ENCODE peak calls at places on chromosomes 1 and 21, in ten cellular contexts. One of them, this sample, is unnamed.
A peak's percentile ranks its signal among the peaks of the same experiment; 100 is the strongest.

GRCh38 chr1:113109908-113110554 is 37.0 kb downstream of the LRIG2 start:
- DNase-seq in cerebellar nuclear complex: no peak
- DNase-seq in activated CD4-positive, alpha-beta T cell treated with anti-CD3 and anti-CD28 coated beads, Interleukin-2, amount 50 U/mL, for 4 hours: no peak
- DNase-seq in NCI-H524: peak; percentile 20
- DNase-seq in IMR-90: peak; percentile 98
- DNase-seq in HT-29: no peak
- DNase-seq in Right ventricle myocardium inferior: no peak
- DNase-seq in memory B cell: no peak
- DNase-seq in kidney tubule cell: peak; percentile 7
- DNase-seq in RPMI7951: peak; percentile 90
- DNase-seq in this sample: no peak

GRCh38 chr1:71510725-71511124 is 429.9 kb upstream of the ZRANB2 start:
- DNase-seq in kidney tubule cell: no peak
- DNase-seq in memory B cell: no peak
- DNase-seq in cerebellar nuclear complex: no peak
- DNase-seq in IMR-90: no peak
- DNase-seq in RPMI7951: no peak
- DNase-seq in Right ventricle myocardium inferior: no peak
- DNase-seq in NCI-H524: no peak
- DNase-seq in activated CD4-positive, alpha-beta T cell treated with anti-CD3 and anti-CD28 coated beads, Interleukin-2, amount 50 U/mL, for 4 hours: no peak
- DNase-seq in HT-29: no peak
- DNase-seq in this sample: no peak

GRCh38 chr21:38349111-38349746 is 92.4 kb downstream of the KCNJ15 start:
- DNase-seq in NCI-H524: peak; percentile 98
- DNase-seq in Right ventricle myocardium inferior: no peak
- DNase-seq in cerebellar nuclear complex: no peak
- DNase-seq in memory B cell: no peak
- DNase-seq in kidney tubule cell: peak; percentile 48
- DNase-seq in RPMI7951: peak; percentile 79
- DNase-seq in activated CD4-positive, alpha-beta T cell treated with anti-CD3 and anti-CD28 coated beads, Interleukin-2, amount 50 U/mL, for 4 hours: no peak
- DNase-seq in HT-29: no peak
- DNase-seq in IMR-90: peak; percentile 6
- DNase-seq in this sample: no peak

GRCh38 chr1:221161571-221162041 is 282.4 kb downstream of the HLX start:
- DNase-seq in cerebellar nuclear complex: no peak
- DNase-seq in Right ventricle myocardium inferior: no peak
- DNase-seq in RPMI7951: no peak
- DNase-seq in memory B cell: no peak
- DNase-seq in kidney tubule cell: peak; percentile 15
- DNase-seq in HT-29: no peak
- DNase-seq in NCI-H524: no peak
- DNase-seq in activated CD4-positive, alpha-beta T cell treated with anti-CD3 and anti-CD28 coated beads, Interleukin-2, amount 50 U/mL, for 4 hours: no peak
- DNase-seq in IMR-90: peak; percentile 13
- DNase-seq in this sample: no peak

GRCh38 chr1:178563099-178563820 is 50.4 kb downstream of the TEX35 start:
- DNase-seq in IMR-90: no peak
- DNase-seq in Right ventricle myocardium inferior: no peak
- DNase-seq in HT-29: no peak
- DNase-seq in RPMI7951: no peak
- DNase-seq in memory B cell: no peak
- DNase-seq in NCI-H524: no peak
- DNase-seq in kidney tubule cell: no peak
- DNase-seq in activated CD4-positive, alpha-beta T cell treated with anti-CD3 and anti-CD28 coated beads, Interleukin-2, amount 50 U/mL, for 4 hours: no peak
- DNase-seq in cerebellar nuclear complex: no peak
- DNase-seq in this sample: no peak

GRCh38 chr1:31934706-31935629 is 3.2 kb downstream of the PTP4A2 start:
- DNase-seq in IMR-90: peak; percentile 70
- DNase-seq in RPMI7951: peak; percentile 46
- DNase-seq in NCI-H524: peak; percentile 41
- DNase-seq in memory B cell: no peak
- DNase-seq in cerebellar nuclear complex: no peak
- DNase-seq in activated CD4-positive, alpha-beta T cell treated with anti-CD3 and anti-CD28 coated beads, Interleukin-2, amount 50 U/mL, for 4 hours: no peak
- DNase-seq in Right ventricle myocardium inferior: no peak
- DNase-seq in HT-29: peak; percentile 54
- DNase-seq in kidney tubule cell: peak; percentile 48
- DNase-seq in this sample: no peak

GRCh38 chr1:212218911-212219310 is 66.3 kb upstream of the PPP2R5A start:
- DNase-seq in RPMI7951: peak; percentile 83
- DNase-seq in cerebellar nuclear complex: no peak
- DNase-seq in HT-29: no peak
- DNase-seq in kidney tubule cell: peak; percentile 96
- DNase-seq in IMR-90: peak; percentile 89
- DNase-seq in NCI-H524: no peak
- DNase-seq in activated CD4-positive, alpha-beta T cell treated with anti-CD3 and anti-CD28 coated beads, Interleukin-2, amount 50 U/mL, for 4 hours: no peak
- DNase-seq in memory B cell: no peak
- DNase-seq in Right ventricle myocardium inferior: no peak
- DNase-seq in this sample: no peak

GRCh38 chr1:41423511-41424191 is 60.8 kb downstream of the EDN2 start:
- DNase-seq in RPMI7951: no peak
- DNase-seq in Right ventricle myocardium inferior: peak; percentile 66
- DNase-seq in IMR-90: no peak
- DNase-seq in kidney tubule cell: no peak
- DNase-seq in NCI-H524: peak; percentile 27
- DNase-seq in activated CD4-positive, alpha-beta T cell treated with anti-CD3 and anti-CD28 coated beads, Interleukin-2, amount 50 U/mL, for 4 hours: no peak
- DNase-seq in cerebellar nuclear complex: no peak
- DNase-seq in HT-29: no peak
- DNase-seq in memory B cell: no peak
- DNase-seq in this sample: no peak

GRCh38 chr1:67242016-67242415 is 65.7 kb upstream of the IL12RB2 start:
- DNase-seq in RPMI7951: no peak
- DNase-seq in activated CD4-positive, alpha-beta T cell treated with anti-CD3 and anti-CD28 coated beads, Interleukin-2, amount 50 U/mL, for 4 hours: no peak
- DNase-seq in IMR-90: no peak
- DNase-seq in kidney tubule cell: no peak
- DNase-seq in memory B cell: no peak
- DNase-seq in HT-29: no peak
- DNase-seq in Right ventricle myocardium inferior: no peak
- DNase-seq in cerebellar nuclear complex: no peak
- DNase-seq in NCI-H524: no peak
- DNase-seq in this sample: no peak

GRCh38 chr1:175530981-175531380 is 212.4 kb downstream of the TNR start:
- DNase-seq in RPMI7951: no peak
- DNase-seq in NCI-H524: no peak
- DNase-seq in kidney tubule cell: no peak
- DNase-seq in memory B cell: no peak
- DNase-seq in IMR-90: no peak
- DNase-seq in activated CD4-positive, alpha-beta T cell treated with anti-CD3 and anti-CD28 coated beads, Interleukin-2, amount 50 U/mL, for 4 hours: no peak
- DNase-seq in Right ventricle myocardium inferior: no peak
- DNase-seq in HT-29: no peak
- DNase-seq in cerebellar nuclear complex: no peak
- DNase-seq in this sample: no peak

GRCh38 chr1:6962390-6962955 is 177.2 kb downstream of the CAMTA1 start:
- DNase-seq in Right ventricle myocardium inferior: no peak
- DNase-seq in NCI-H524: peak; percentile 32
- DNase-seq in HT-29: no peak
- DNase-seq in cerebellar nuclear complex: no peak
- DNase-seq in memory B cell: no peak
- DNase-seq in kidney tubule cell: peak; percentile 51
- DNase-seq in activated CD4-positive, alpha-beta T cell treated with anti-CD3 and anti-CD28 coated beads, Interleukin-2, amount 50 U/mL, for 4 hours: peak; percentile 31
- DNase-seq in RPMI7951: peak; percentile 32
- DNase-seq in IMR-90: no peak
- DNase-seq in this sample: no peak

GRCh38 chr1:215635827-215636226 is 68.7 kb downstream of the KCTD3 start:
- DNase-seq in memory B cell: no peak
- DNase-seq in IMR-90: no peak
- DNase-seq in RPMI7951: no peak
- DNase-seq in HT-29: peak; percentile 48
- DNase-seq in cerebellar nuclear complex: no peak
- DNase-seq in kidney tubule cell: no peak
- DNase-seq in NCI-H524: no peak
- DNase-seq in Right ventricle myocardium inferior: no peak
- DNase-seq in activated CD4-positive, alpha-beta T cell treated with anti-CD3 and anti-CD28 coated beads, Interleukin-2, amount 50 U/mL, for 4 hours: no peak
- DNase-seq in this sample: no peak

GRCh38 chr1:179938752-179939151 is 15.9 kb upstream of the CEP350 start:
- DNase-seq in IMR-90: peak; percentile 36
- DNase-seq in RPMI7951: peak; percentile 3
- DNase-seq in NCI-H524: peak; percentile 95
- DNase-seq in kidney tubule cell: no peak
- DNase-seq in memory B cell: no peak
- DNase-seq in Right ventricle myocardium inferior: no peak
- DNase-seq in cerebellar nuclear complex: no peak
- DNase-seq in activated CD4-positive, alpha-beta T cell treated with anti-CD3 and anti-CD28 coated beads, Interleukin-2, amount 50 U/mL, for 4 hours: no peak
- DNase-seq in HT-29: no peak
- DNase-seq in this sample: no peak